ENCODE peak calls at places on chromosomes 7 and 10, in eight cellular contexts. L is mucosa of descending colon, V is sigmoid colon, C is heart right ventricle, Q is pancreas, E is A549, T is A673, Y is neural progenitor cell. W is an unnamed sample.

GRCh38 chr10:58577394-58577793 is 64.7 kb downstream of the BICC1 start:
- DNase-seq in L (no peak), V (no peak), C (no peak), Q (no peak), E (no peak), T (no peak), Y (no peak), W (no peak)

GRCh38 chr10:48451969-48452878 is 145.7 kb downstream of the MAPK8 start:
- DNase-seq in L (no peak), V (no peak), C (no peak), Q (no peak), E (no peak), T (no peak), Y (no peak), W (no peak)

GRCh38 chr7:24346129-24346528 is 62.1 kb downstream of the NPY start:
- DNase-seq in L (no peak), V (no peak), C (no peak), Q (no peak), E (no peak), T (no peak), Y (no peak), W (no peak)

GRCh38 chr10:47396311-47396717 is 12.2 kb upstream of the ZNF488 start:
- DNase-seq in L (no peak), V (no peak), C (no peak), Q (no peak), E (no peak), T (no peak), Y (no peak), W (no peak)

GRCh38 chr7:47586925-47587324 is 5.0 kb upstream of the TNS3 start:
- DNase-seq in L (no peak), V (no peak), C (no peak), Q (no peak), E (no peak), T (no peak), Y (no peak), W (no peak)

GRCh38 chr7:149772236-149772820 is 1.1 kb downstream of the ZNF467 start:
- DNase-seq in L (peak; percentile 24), V (no peak), C (peak; percentile 73), Q (no peak), E (peak; percentile 42), T (peak; percentile 18), Y (peak; percentile 65), W (peak; percentile 35)

GRCh38 chr7:48158404-48158803 is 12.9 kb upstream of the ABCA13 start:
- DNase-seq in L (no peak), V (no peak), C (no peak), Q (no peak), E (no peak), T (no peak), Y (no peak), W (no peak)

GRCh38 chr10:12719365-12719764 is 282.1 kb downstream of the CCDC3 start:
- DNase-seq in L (peak; percentile 41), V (no peak), C (no peak), Q (no peak), E (no peak), T (peak; percentile 33), Y (no peak), W (no peak)

GRCh38 chr10:61313460-61313859 is 139.7 kb downstream of the TMEM26 start:
- DNase-seq in L (no peak), V (no peak), C (no peak), Q (no peak), E (no peak), T (peak; percentile 88), Y (no peak), W (no peak)

GRCh38 chr10:112914288-112914952 is 35.6 kb upstream of the TCF7L2 start:
- DNase-seq in L (no peak), V (no peak), C (no peak), Q (no peak), E (no peak), T (no peak), Y (no peak), W (no peak)

GRCh38 chr7:22295402-22296264 is 61.3 kb downstream of the RAPGEF5 start:
- DNase-seq in L (no peak), V (no peak), C (no peak), Q (no peak), E (no peak), T (peak; percentile 18), Y (peak; percentile 34), W (no peak)

GRCh38 chr7:142231716-142232115 is 26.1 kb downstream of the PRSS58 start:
- DNase-seq in L (no peak), V (no peak), C (peak; percentile 14), Q (no peak), E (peak; percentile 32), T (peak; percentile 12), Y (peak; percentile 74), W (no peak)

GRCh38 chr7:100160067-100160466 is 1.5 kb upstream of the TRAPPC14 start:
- DNase-seq in L (no peak), V (no peak), C (no peak), Q (no peak), E (no peak), T (no peak), Y (no peak), W (no peak)

GRCh38 chr10:125163803-125164202 is 3.4 kb upstream of the CTBP2 start:
- DNase-seq in L (no peak), V (no peak), C (no peak), Q (no peak), E (no peak), T (no peak), Y (peak; percentile 1), W (no peak)

GRCh38 chr10:17226891-17227303 is 1.1 kb upstream of the VIM start:
- DNase-seq in L (no peak), V (peak; percentile 64), C (no peak), Q (no peak), E (no peak), T (no peak), Y (peak; percentile 68), W (no peak)

GRCh38 chr10:87619705-87620104 is 40.0 kb upstream of the PAPSS2 start:
- DNase-seq in L (no peak), V (no peak), C (no peak), Q (no peak), E (no peak), T (no peak), Y (no peak), W (no peak)

GRCh38 chr7:77368974-77369373 is 47.2 kb downstream of the GSAP start:
- DNase-seq in L (no peak), V (no peak), C (no peak), Q (no peak), E (no peak), T (no peak), Y (no peak), W (no peak)
- TF ChIP-seq CTCF in L (no peak), V (no peak), C (peak; percentile 19), Q (no peak), E (no peak), T (peak; percentile 17), Y (no peak), W (peak; percentile 7)

DNA sequence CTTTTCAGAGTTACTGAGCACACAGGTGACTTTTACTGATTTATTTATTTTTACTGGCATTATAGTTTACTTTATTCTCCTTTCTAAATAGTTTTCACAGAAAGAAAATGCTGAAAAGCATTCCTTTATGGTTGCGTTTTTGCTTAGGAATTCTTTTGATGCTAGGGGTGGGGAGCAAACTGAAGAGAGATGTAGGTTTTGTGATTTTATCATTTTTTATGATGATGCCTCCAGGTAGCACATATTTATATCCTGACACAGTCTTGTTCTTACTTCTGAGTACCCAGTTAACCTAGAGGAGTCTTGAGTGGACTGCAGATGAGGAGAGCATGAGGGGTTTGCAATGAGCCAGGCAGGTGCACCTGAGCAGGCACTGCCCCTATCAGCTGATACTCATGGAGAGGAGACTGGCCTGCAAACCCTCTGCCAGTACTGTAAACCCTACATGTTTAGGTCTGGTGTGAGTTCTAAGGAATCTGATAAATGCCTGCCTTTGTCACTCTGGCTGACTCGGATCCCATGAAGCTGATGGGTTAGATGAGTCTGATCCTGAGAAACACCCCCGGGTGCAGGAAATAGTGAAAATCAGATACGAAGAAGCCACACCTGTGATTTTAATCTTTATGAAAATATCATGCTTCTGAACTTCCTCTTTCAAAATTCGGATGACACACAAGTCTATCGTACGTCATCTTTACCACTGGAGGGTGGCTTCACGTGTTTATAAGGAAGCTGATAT is 302.8 kb downstream of the WDR37 start:
- DNase-seq in L (no peak), V (no peak), C (no peak), Q (no peak), E (no peak), T (no peak), Y (no peak), W (no peak)
- H3K9me3 ChIP-seq in L (no peaks in the 10 kb centered on the region), V (no peaks in the 10 kb centered on the region), C (no peaks in the 10 kb centered on the region), Q (no peaks in the 10 kb centered on the region), E (no peaks in the 10 kb centered on the region), T (no peaks in the 10 kb centered on the region), Y (no peaks in the 10 kb centered on the region), W (no peaks in the 10 kb centered on the region)

GRCh38 chr10:89706011-89706410 is 4.6 kb downstream of the KIF20B start:
- DNase-seq in L (no peak), V (no peak), C (no peak), Q (no peak), E (no peak), T (no peak), Y (no peak), W (no peak)

GRCh38 chr10:89705466-89705865 is 4.1 kb downstream of the KIF20B start:
- DNase-seq in L (no peak), V (no peak), C (no peak), Q (no peak), E (no peak), T (no peak), Y (no peak), W (no peak)

GRCh38 chr10:89710748-89711147 is 9.4 kb downstream of the KIF20B start:
- DNase-seq in L (no peak), V (no peak), C (no peak), Q (no peak), E (no peak), T (no peak), Y (no peak), W (no peak)

GRCh38 chr10:89702121-89702480 is 711 bp downstream of the KIF20B start:
- DNase-seq in L (peak; percentile 8), V (no peak), C (no peak), Q (no peak), E (peak; percentile 10), T (peak; percentile 34), Y (peak; percentile 8), W (peak; percentile 28)

DNA sequence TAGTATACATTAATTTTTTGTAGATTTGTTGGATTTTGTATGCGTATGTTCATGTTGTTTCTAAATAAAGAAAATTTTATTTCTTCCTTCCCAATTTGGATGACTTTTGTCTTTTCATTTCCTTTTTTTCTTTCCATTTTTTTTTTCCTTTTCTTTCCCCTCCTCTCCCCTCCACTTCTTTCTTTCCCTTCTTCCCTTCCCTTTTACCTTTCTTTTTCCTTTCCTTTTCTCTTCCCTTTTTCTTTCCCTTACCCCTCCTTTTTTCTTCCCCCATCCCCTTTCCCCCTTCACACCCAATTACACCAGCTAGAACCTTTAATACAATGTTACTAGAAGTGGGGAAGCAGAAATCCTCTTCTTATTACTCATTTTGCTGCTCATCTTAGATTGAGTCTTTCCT is 6.0 kb downstream of the KIF20B start:
- DNase-seq in L (no peak), V (no peak), C (no peak), Q (no peak), E (no peak), T (no peak), Y (no peak), W (no peak)
- TF ChIP-seq CTCF in L (no peak), V (no peak), C (no peak), Q (no peak), E (no peak), T (no peak), Y (no peak), W (no peak)

DNA sequence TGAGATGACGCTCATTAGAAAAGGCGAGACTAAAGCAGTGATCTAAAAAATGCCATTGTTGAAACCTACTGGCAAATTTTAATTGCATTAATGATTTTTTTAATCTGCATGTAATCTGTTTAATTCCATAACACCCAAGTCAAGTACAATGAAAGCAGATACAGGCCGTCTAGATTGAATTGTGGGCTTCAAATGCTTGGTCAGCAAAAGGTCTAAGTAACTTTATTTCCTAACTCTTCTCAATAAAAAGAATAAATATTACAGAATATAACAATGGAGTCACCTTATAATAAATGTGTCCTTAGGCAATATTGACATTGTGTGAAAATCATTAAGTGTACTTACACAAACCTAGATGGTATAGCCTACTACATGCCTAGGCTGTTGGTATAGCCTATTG is 20.6 kb downstream of the PDE1C start:
- DNase-seq in L (no peak), V (no peak), C (no peak), Q (no peak), E (no peak), T (no peak), Y (no peak), W (no peak)
- H3K9me3 ChIP-seq in L (no peaks in the 10 kb centered on the region), V (no peaks in the 10 kb centered on the region), C (no peaks in the 10 kb centered on the region), Q (no peaks in the 10 kb centered on the region), E (no peaks in the 10 kb centered on the region), T (no peaks in the 10 kb centered on the region), Y (no peaks in the 10 kb centered on the region), W (no peaks in the 10 kb centered on the region)

W was measured in MM.1S.